ENCODE peak calls at places on chromosomes 7 and 10, in eight cellular contexts. I is A549, S is sigmoid colon, T is body of pancreas, L is uterus, U is heart left ventricle, B is HCT116, H is transverse colon. O is an unnamed sample.

GRCh38 chr7:116863168-116863670 is 832 bp downstream of the CAPZA2 start:
- DNase-seq in I (peak; percentile 31), S (no peak), T (peak; percentile 31), L (peak; percentile 23), U (no peak), B (no peak), H (peak; percentile 23), O (no peak)

GRCh38 chr7:73308074-73308664 is 457 bp downstream of the NSUN5 start:
- DNase-seq in I (no peak), S (peak; percentile 63), T (no peak), L (no peak), U (no peak), B (no peak), H (no peak), O (peak; percentile 20)

GRCh38 chr10:105875050-105875449 is 1234.0 kb downstream of the SORCS3 start:
- DNase-seq in I (no peak), S (no peak), T (no peak), L (no peak), U (no peak), B (no peak), H (no peak), O (no peak)

GRCh38 chr10:101216631-101217425 is 12.4 kb downstream of the LBX1 start:
- DNase-seq in I (no peak), S (no peak), T (no peak), L (no peak), U (no peak), B (no peak), H (no peak), O (no peak)

GRCh38 chr7:109335951-109336350 is 766.3 kb downstream of the DNAJB9 start:
- DNase-seq in I (no peak), S (no peak), T (no peak), L (no peak), U (no peak), B (no peak), H (no peak), O (no peak)

GRCh38 chr7:44333971-44334733 is 8.8 kb upstream of the CAMK2B start:
- DNase-seq in I (no peak), S (no peak), T (no peak), L (no peak), U (no peak), B (no peak), H (no peak), O (no peak)

GRCh38 chr7:112286294-112287086 is 80.0 kb downstream of the ZNF277 start:
- DNase-seq in I (no peak), S (no peak), T (no peak), L (no peak), U (no peak), B (no peak), H (no peak), O (no peak)

GRCh38 chr7:106284516-106285050 is at the start of gene NAMPT:
- DNase-seq in I (no peak), S (peak; percentile 82), T (peak; percentile 63), L (peak; percentile 61), U (peak; percentile 59), B (no peak), H (peak; percentile 60), O (peak; percentile 76)

GRCh38 chr7:139562972-139563565 is 39.6 kb downstream of the CLEC2L start:
- DNase-seq in I (no peak), S (no peak), T (no peak), L (no peak), U (no peak), B (no peak), H (no peak), O (no peak)

GRCh38 chr10:48459270-48460147 is 145.4 kb downstream of the ARHGAP22 start:
- DNase-seq in I (no peak), S (peak; percentile 60), T (no peak), L (no peak), U (no peak), B (no peak), H (no peak), O (peak; percentile 28)

GRCh38 chr7:108735814-108736213 is 166.1 kb downstream of the DNAJB9 start:
- DNase-seq in I (no peak), S (no peak), T (no peak), L (no peak), U (no peak), B (no peak), H (no peak), O (no peak)

GRCh38 chr7:157488326-157488725 is 151.5 kb downstream of the DNAJB6 start:
- DNase-seq in I (peak; percentile 39), S (peak; percentile 35), T (no peak), L (peak; percentile 3), U (no peak), B (no peak), H (no peak), O (no peak)

DNA sequence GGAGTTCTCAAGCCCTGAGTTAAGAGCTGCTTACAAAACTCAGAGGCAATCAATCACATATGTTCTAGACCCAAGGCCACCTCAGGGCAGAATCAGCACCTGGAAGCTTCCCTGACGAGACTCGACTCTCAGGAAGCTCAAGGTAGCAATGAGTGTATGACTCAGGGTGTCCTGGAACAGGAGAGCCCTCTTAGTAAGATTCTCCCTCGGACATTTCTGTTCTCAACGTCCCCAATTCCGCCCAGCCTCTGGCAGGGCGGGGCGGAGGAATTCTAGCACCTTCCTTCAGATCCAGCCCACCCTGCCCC is 39.6 kb upstream of the PROSER2 start:
- DNase-seq in I (no peak), S (no peak), T (peak; percentile 39), L (no peak), U (no peak), B (no peak), H (no peak), O (no peak)
- H3K27ac ChIP-seq in I (no peak overlapping the region), S (no peak overlapping the region), T (no peak overlapping the region), L (no peak overlapping the region), U (no peak overlapping the region), B (no peak overlapping the region), H (no peak overlapping the region), O (no peak overlapping the region)

GRCh38 chr7:29143698-29144203 is 2.6 kb downstream of the CPVL start:
- DNase-seq in I (no peak), S (no peak), T (no peak), L (no peak), U (no peak), B (no peak), H (no peak), O (no peak)

GRCh38 chr7:29147821-29148220 is 1.5 kb upstream of the CPVL start:
- DNase-seq in I (no peak), S (no peak), T (no peak), L (no peak), U (peak; percentile 61), B (no peak), H (no peak), O (no peak)

GRCh38 chr7:29145553-29146081 is 720 bp downstream of the CPVL start:
- DNase-seq in I (no peak), S (no peak), T (no peak), L (no peak), U (no peak), B (no peak), H (no peak), O (no peak)

GRCh38 chr7:29146888-29147609 is 712 bp upstream of the CPVL start:
- DNase-seq in I (no peak), S (peak; percentile 70), T (peak; percentile 69), L (peak; percentile 27), U (peak; percentile 74), B (peak; percentile 8), H (peak; percentile 20), O (no peak)

DNA sequence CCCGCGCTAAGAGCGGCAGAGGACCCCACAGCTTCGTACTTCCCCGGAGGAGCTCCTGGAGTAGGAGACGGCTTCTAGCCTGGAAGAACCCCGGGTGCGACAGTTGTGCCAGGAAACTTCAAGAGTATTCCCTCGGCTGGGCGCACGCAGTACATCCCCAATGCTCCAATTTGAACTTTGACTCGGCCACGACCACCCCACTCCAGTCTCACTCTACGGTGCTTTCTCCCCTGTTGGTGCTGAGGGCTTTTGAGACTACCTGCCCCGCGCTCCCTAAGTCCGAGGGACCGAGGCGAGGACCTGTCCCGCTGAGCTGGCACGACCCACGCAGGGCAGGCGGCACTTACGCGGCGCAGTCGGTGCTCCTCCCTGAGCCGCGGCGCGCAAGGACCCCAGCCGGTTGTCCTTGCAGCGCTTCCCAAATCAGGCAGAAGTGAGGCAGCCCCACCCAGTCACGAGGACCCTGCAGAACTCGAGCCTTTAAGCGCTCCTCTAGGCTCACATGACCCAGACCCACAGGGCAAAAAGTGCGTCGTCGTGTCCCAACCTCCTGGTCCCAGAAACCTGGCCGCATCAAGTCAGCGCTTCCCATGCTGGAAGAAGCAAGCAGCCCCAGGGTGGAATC is at the start of gene CPVL:
- DNase-seq in I (no peak), S (peak; percentile 87), T (peak; percentile 56), L (peak; percentile 53), U (peak; percentile 76), B (peak; percentile 29), H (peak; percentile 53), O (peak; percentile 54)
- TF ChIP-seq POLR2A in I (no peak), S (no peak), T (peak; percentile 57), L (peak; percentile 13), U (peak; percentile 55), B (no peak), H (peak; percentile 39), O (no peak)

GRCh38 chr10:110503528-110504110 is 5.9 kb downstream of the DUSP5 start:
- DNase-seq in I (no peak), S (peak; percentile 63), T (no peak), L (no peak), U (no peak), B (no peak), H (no peak), O (no peak)

GRCh38 chr10:110504111-110504735 is 6.5 kb downstream of the DUSP5 start:
- DNase-seq in I (peak; percentile 38), S (peak; percentile 75), T (no peak), L (peak; percentile 54), U (peak; percentile 53), B (no peak), H (peak; percentile 55), O (peak; percentile 55)

GRCh38 chr10:110501142-110501937 is 3.6 kb downstream of the DUSP5 start:
- DNase-seq in I (peak; percentile 93), S (peak; percentile 96), T (peak; percentile 79), L (peak; percentile 81), U (peak; percentile 97), B (peak; percentile 88), H (peak; percentile 88), O (peak; percentile 83)

GRCh38 chr10:110502072-110502845 is 4.6 kb downstream of the DUSP5 start:
- DNase-seq in I (no peak), S (no peak), T (no peak), L (no peak), U (no peak), B (no peak), H (no peak), O (no peak)

DNA sequence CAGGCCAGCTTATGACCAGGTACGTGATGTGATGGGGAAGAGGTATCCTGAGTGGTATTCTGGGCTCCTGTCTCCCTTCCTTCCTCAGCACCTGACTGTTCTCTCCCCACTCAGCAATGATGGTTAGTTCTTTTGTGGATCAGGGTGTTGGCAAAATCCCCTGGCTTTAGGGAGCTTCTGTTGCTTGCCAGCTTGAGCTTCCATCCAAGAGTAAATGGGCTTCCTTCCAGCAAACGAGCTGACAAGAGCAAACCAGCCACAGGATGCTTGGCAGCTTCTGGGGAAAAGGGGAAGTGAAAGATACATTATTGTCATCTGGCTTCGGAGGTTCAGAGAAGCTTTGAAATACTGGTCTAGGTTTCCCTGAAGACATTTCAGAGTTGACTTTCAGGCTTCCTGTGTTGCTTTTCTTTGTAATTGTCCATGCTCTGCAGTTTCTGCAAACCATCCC is 5.2 kb downstream of the DUSP5 start:
- DNase-seq in I (peak; percentile 40), S (peak; percentile 91), T (no peak), L (peak; percentile 59), U (peak; percentile 77), B (no peak), H (peak; percentile 49), O (no peak)
- H3K4me1 ChIP-seq in I (peaks cover 68% of the 10 kb centered on the region), S (peaks cover 72% of the 10 kb centered on the region), T (peaks cover 48% of the 10 kb centered on the region), L (peaks cover 8% of the 10 kb centered on the region), U (peaks cover 94% of the 10 kb centered on the region), B (peaks cover 62% of the 10 kb centered on the region), H (peaks cover 56% of the 10 kb centered on the region), O (no peaks in the 10 kb centered on the region)

GRCh38 chr10:65319493-65319892 is 1606.3 kb upstream of the LRRTM3 start:
- DNase-seq in I (no peak), S (no peak), T (no peak), L (no peak), U (no peak), B (no peak), H (no peak), O (no peak)
- H3K27ac ChIP-seq in I (no peak overlapping the region), S (no peak overlapping the region), T (no peak overlapping the region), L (no peak overlapping the region), U (no peak overlapping the region), B (no peak overlapping the region), H (no peak overlapping the region), O (no peak overlapping the region)

O was measured in Peyer's patch.